ENCODE peak calls at places on chromosome 20, in eight cellular contexts. One of them, this sample, is unnamed.

GRCh38 chr20:733806-734205 is 34.5 kb downstream of the SLC52A3 start:
- DNase-seq in NCI-H774: no peak
- DNase-seq in heart right ventricle: no peak
- DNase-seq in T-helper 2 cell: no peak
- DNase-seq in epithelial cell of esophagus: no peak
- DNase-seq in stimulated activated CD4-positive, alpha-beta T cell treated with anti-CD3 and anti-CD28 coated beads, TNF-alpha, amount 100 ng/mL, for 48 hours: no peak
- DNase-seq in activated CD8-positive, alpha-beta T cell treated with anti-CD3 and anti-CD28 coated beads for 36 hours: no peak
- DNase-seq in ureter: no peak
- DNase-seq in this sample: no peak

GRCh38 chr20:23049933-23050838 is 714 bp upstream of the THBD start:
- DNase-seq in NCI-H774: no peak
- DNase-seq in heart right ventricle: peak; percentile 62
- DNase-seq in T-helper 2 cell: no peak
- DNase-seq in epithelial cell of esophagus: peak; percentile 69
- DNase-seq in stimulated activated CD4-positive, alpha-beta T cell treated with anti-CD3 and anti-CD28 coated beads, TNF-alpha, amount 100 ng/mL, for 48 hours: no peak
- DNase-seq in activated CD8-positive, alpha-beta T cell treated with anti-CD3 and anti-CD28 coated beads for 36 hours: no peak
- DNase-seq in ureter: peak; percentile 75
- DNase-seq in this sample: peak; percentile 8

GRCh38 chr20:32534661-32535240 is 50.4 kb downstream of the NOL4L start:
- DNase-seq in NCI-H774: no peak
- DNase-seq in heart right ventricle: no peak
- DNase-seq in T-helper 2 cell: peak; percentile 62
- DNase-seq in epithelial cell of esophagus: no peak
- DNase-seq in stimulated activated CD4-positive, alpha-beta T cell treated with anti-CD3 and anti-CD28 coated beads, TNF-alpha, amount 100 ng/mL, for 48 hours: no peak
- DNase-seq in activated CD8-positive, alpha-beta T cell treated with anti-CD3 and anti-CD28 coated beads for 36 hours: peak; percentile 80
- DNase-seq in ureter: no peak
- DNase-seq in this sample: no peak

GRCh38 chr20:19212524-19213502 is at the start of gene SLC24A3:
- DNase-seq in NCI-H774: peak; percentile 2
- DNase-seq in heart right ventricle: peak; percentile 54
- DNase-seq in T-helper 2 cell: no peak
- DNase-seq in epithelial cell of esophagus: peak; percentile 42
- DNase-seq in stimulated activated CD4-positive, alpha-beta T cell treated with anti-CD3 and anti-CD28 coated beads, TNF-alpha, amount 100 ng/mL, for 48 hours: no peak
- DNase-seq in activated CD8-positive, alpha-beta T cell treated with anti-CD3 and anti-CD28 coated beads for 36 hours: peak; percentile 45
- DNase-seq in ureter: peak; percentile 86
- DNase-seq in this sample: peak; percentile 58

GRCh38 chr20:34581341-34582189 is 23.0 kb downstream of the MAP1LC3A start:
- DNase-seq in NCI-H774: no peak
- DNase-seq in heart right ventricle: no peak
- DNase-seq in T-helper 2 cell: no peak
- DNase-seq in epithelial cell of esophagus: no peak
- DNase-seq in stimulated activated CD4-positive, alpha-beta T cell treated with anti-CD3 and anti-CD28 coated beads, TNF-alpha, amount 100 ng/mL, for 48 hours: no peak
- DNase-seq in activated CD8-positive, alpha-beta T cell treated with anti-CD3 and anti-CD28 coated beads for 36 hours: peak; percentile 62
- DNase-seq in ureter: peak; percentile 38
- DNase-seq in this sample: no peak

GRCh38 chr20:57442888-57443239 is 51.7 kb downstream of the RBM38 start:
- DNase-seq in NCI-H774: no peak
- DNase-seq in heart right ventricle: no peak
- DNase-seq in T-helper 2 cell: no peak
- DNase-seq in epithelial cell of esophagus: no peak
- DNase-seq in stimulated activated CD4-positive, alpha-beta T cell treated with anti-CD3 and anti-CD28 coated beads, TNF-alpha, amount 100 ng/mL, for 48 hours: no peak
- DNase-seq in activated CD8-positive, alpha-beta T cell treated with anti-CD3 and anti-CD28 coated beads for 36 hours: no peak
- DNase-seq in ureter: no peak
- DNase-seq in this sample: no peak

GRCh38 chr20:38226553-38226952 is 34.0 kb downstream of the KIAA1755 start:
- DNase-seq in NCI-H774: no peak
- DNase-seq in heart right ventricle: no peak
- DNase-seq in T-helper 2 cell: no peak
- DNase-seq in epithelial cell of esophagus: peak; percentile 55
- DNase-seq in stimulated activated CD4-positive, alpha-beta T cell treated with anti-CD3 and anti-CD28 coated beads, TNF-alpha, amount 100 ng/mL, for 48 hours: no peak
- DNase-seq in activated CD8-positive, alpha-beta T cell treated with anti-CD3 and anti-CD28 coated beads for 36 hours: no peak
- DNase-seq in ureter: no peak
- DNase-seq in this sample: no peak

GRCh38 chr20:41391587-41392001 is 25.0 kb upstream of the EMILIN3 start:
- DNase-seq in NCI-H774: no peak
- DNase-seq in heart right ventricle: no peak
- DNase-seq in T-helper 2 cell: no peak
- DNase-seq in epithelial cell of esophagus: peak; percentile 91
- DNase-seq in stimulated activated CD4-positive, alpha-beta T cell treated with anti-CD3 and anti-CD28 coated beads, TNF-alpha, amount 100 ng/mL, for 48 hours: no peak
- DNase-seq in activated CD8-positive, alpha-beta T cell treated with anti-CD3 and anti-CD28 coated beads for 36 hours: no peak
- DNase-seq in ureter: no peak
- DNase-seq in this sample: no peak

This sample was measured in neural crest cell.